ENCODE peak calls at places on chromosomes 12 and 14, in ten cellular contexts. One of them, this sample, is unnamed. For H3K4me1, the result is how much of the 10 kb centered on the place peaks cover.

GRCh38 chr12:5648692-5649338 is 216.9 kb downstream of the NTF3 start:
- DNase-seq in GM23338: peak
- DNase-seq in osteoblast: no peak
- DNase-seq in SK-N-SH: no peak
- DNase-seq in HepG2: peak
- DNase-seq in astrocyte: no peak
- DNase-seq in endothelial cell of umbilical vein: no peak
- DNase-seq in neuronal stem cell: peak
- DNase-seq in OCI-LY7: peak
- DNase-seq in mammary epithelial cell: no peak
- DNase-seq in this sample: peak

GRCh38 chr12:89439946-89440345 is 84.7 kb downstream of the GALNT4 start:
- DNase-seq in OCI-LY7: no peak
- DNase-seq in astrocyte: peak
- DNase-seq in osteoblast: peak
- DNase-seq in mammary epithelial cell: peak
- DNase-seq in neuronal stem cell: no peak
- DNase-seq in SK-N-SH: no peak
- DNase-seq in GM23338: no peak
- DNase-seq in endothelial cell of umbilical vein: peak
- DNase-seq in HepG2: no peak
- DNase-seq in this sample: no peak

GRCh38 chr14:54086780-54087179 is 130.2 kb upstream of the BMP4 start:
- DNase-seq in neuronal stem cell: no peak
- DNase-seq in OCI-LY7: no peak
- DNase-seq in endothelial cell of umbilical vein: no peak
- DNase-seq in HepG2: no peak
- DNase-seq in GM23338: no peak
- DNase-seq in astrocyte: peak
- DNase-seq in mammary epithelial cell: no peak
- DNase-seq in osteoblast: no peak
- DNase-seq in SK-N-SH: no peak
- DNase-seq in this sample: no peak

GRCh38 chr12:124286414-124286813 is 8.5 kb upstream of the RFLNA start:
- DNase-seq in endothelial cell of umbilical vein: peak
- DNase-seq in SK-N-SH: peak
- DNase-seq in HepG2: no peak
- DNase-seq in osteoblast: no peak
- DNase-seq in OCI-LY7: no peak
- DNase-seq in mammary epithelial cell: peak
- DNase-seq in neuronal stem cell: no peak
- DNase-seq in GM23338: no peak
- DNase-seq in astrocyte: peak
- DNase-seq in this sample: no peak

GRCh38 chr12:18720690-18721089 is 17.1 kb downstream of the PLCZ1 start:
- DNase-seq in neuronal stem cell: no peak
- DNase-seq in SK-N-SH: no peak
- DNase-seq in endothelial cell of umbilical vein: no peak
- DNase-seq in HepG2: no peak
- DNase-seq in osteoblast: no peak
- DNase-seq in OCI-LY7: no peak
- DNase-seq in astrocyte: no peak
- DNase-seq in mammary epithelial cell: no peak
- DNase-seq in GM23338: no peak
- DNase-seq in this sample: no peak

GRCh38 chr14:94542111-94542810 is 19.0 kb upstream of the SERPINA4 start:
- DNase-seq in astrocyte: peak
- DNase-seq in mammary epithelial cell: no peak
- DNase-seq in GM23338: no peak
- DNase-seq in OCI-LY7: no peak
- DNase-seq in neuronal stem cell: no peak
- DNase-seq in HepG2: peak
- DNase-seq in SK-N-SH: no peak
- DNase-seq in osteoblast: peak
- DNase-seq in endothelial cell of umbilical vein: peak
- DNase-seq in this sample: no peak

GRCh38 chr12:123250471-123251383 is 17.5 kb downstream of the MTRFR start:
- DNase-seq in endothelial cell of umbilical vein: no peak
- DNase-seq in osteoblast: peak
- DNase-seq in neuronal stem cell: no peak
- DNase-seq in GM23338: peak
- DNase-seq in HepG2: peak
- DNase-seq in astrocyte: peak
- DNase-seq in OCI-LY7: no peak
- DNase-seq in SK-N-SH: no peak
- DNase-seq in mammary epithelial cell: peak
- DNase-seq in this sample: no peak

GRCh38 chr12:65612440-65612839 is 211.8 kb upstream of the HMGA2 start:
- DNase-seq in mammary epithelial cell: no peak
- DNase-seq in SK-N-SH: no peak
- DNase-seq in astrocyte: peak
- DNase-seq in neuronal stem cell: no peak
- DNase-seq in GM23338: no peak
- DNase-seq in OCI-LY7: no peak
- DNase-seq in endothelial cell of umbilical vein: peak
- DNase-seq in HepG2: no peak
- DNase-seq in osteoblast: no peak
- DNase-seq in this sample: no peak

GRCh38 chr12:81079280-81080076 is 1.6 kb downstream of the ACSS3 start:
- DNase-seq in SK-N-SH: no peak
- DNase-seq in mammary epithelial cell: no peak
- DNase-seq in GM23338: no peak
- DNase-seq in OCI-LY7: no peak
- DNase-seq in HepG2: peak
- DNase-seq in neuronal stem cell: no peak
- DNase-seq in astrocyte: no peak
- DNase-seq in osteoblast: no peak
- DNase-seq in endothelial cell of umbilical vein: no peak
- DNase-seq in this sample: no peak

GRCh38 chr14:35534884-35535793 is 1.2 kb downstream of the INSM2 start:
- DNase-seq in endothelial cell of umbilical vein: peak
- DNase-seq in osteoblast: peak
- DNase-seq in neuronal stem cell: peak
- DNase-seq in GM23338: peak
- DNase-seq in astrocyte: peak
- DNase-seq in SK-N-SH: peak
- DNase-seq in OCI-LY7: peak
- DNase-seq in mammary epithelial cell: peak
- DNase-seq in HepG2: peak
- DNase-seq in this sample: peak

GRCh38 chr12:83224012-83224411 is 537.3 kb downstream of the TMTC2 start:
- DNase-seq in neuronal stem cell: no peak
- DNase-seq in osteoblast: no peak
- DNase-seq in endothelial cell of umbilical vein: no peak
- DNase-seq in GM23338: peak
- DNase-seq in SK-N-SH: no peak
- DNase-seq in astrocyte: no peak
- DNase-seq in OCI-LY7: no peak
- DNase-seq in mammary epithelial cell: no peak
- DNase-seq in HepG2: no peak
- DNase-seq in this sample: no peak

GRCh38 chr12:115023898-115024297 is 339.9 kb upstream of the TBX3 start:
- DNase-seq in osteoblast: no peak
- DNase-seq in mammary epithelial cell: no peak
- DNase-seq in HepG2: no peak
- DNase-seq in GM23338: no peak
- DNase-seq in OCI-LY7: no peak
- DNase-seq in astrocyte: no peak
- DNase-seq in SK-N-SH: no peak
- DNase-seq in neuronal stem cell: no peak
- DNase-seq in endothelial cell of umbilical vein: no peak
- DNase-seq in this sample: no peak

GRCh38 chr12:39805651-39806050 is 186.0 kb upstream of the ABCD2 start:
- DNase-seq in endothelial cell of umbilical vein: no peak
- DNase-seq in mammary epithelial cell: no peak
- DNase-seq in SK-N-SH: no peak
- DNase-seq in osteoblast: no peak
- DNase-seq in GM23338: peak
- DNase-seq in astrocyte: no peak
- DNase-seq in neuronal stem cell: no peak
- DNase-seq in OCI-LY7: no peak
- DNase-seq in HepG2: no peak
- DNase-seq in this sample: no peak

GRCh38 chr14:75370416-75371205 is 57.2 kb upstream of the JDP2 start:
- DNase-seq in astrocyte: no peak
- DNase-seq in mammary epithelial cell: no peak
- DNase-seq in osteoblast: no peak
- DNase-seq in SK-N-SH: no peak
- DNase-seq in endothelial cell of umbilical vein: no peak
- DNase-seq in OCI-LY7: no peak
- DNase-seq in neuronal stem cell: no peak
- DNase-seq in GM23338: no peak
- DNase-seq in HepG2: no peak
- DNase-seq in this sample: no peak

GRCh38 chr14:70073924-70074566 is 114.7 kb downstream of the SLC8A3 start:
- DNase-seq in astrocyte: no peak
- DNase-seq in endothelial cell of umbilical vein: peak
- DNase-seq in mammary epithelial cell: peak
- DNase-seq in SK-N-SH: peak
- DNase-seq in osteoblast: no peak
- DNase-seq in OCI-LY7: peak
- DNase-seq in GM23338: peak
- DNase-seq in HepG2: peak
- DNase-seq in neuronal stem cell: peak
- DNase-seq in this sample: peak

GRCh38 chr12:104213952-104214351 is 1.6 kb upstream of the TXNRD1 start:
- DNase-seq in SK-N-SH: peak
- DNase-seq in OCI-LY7: no peak
- DNase-seq in endothelial cell of umbilical vein: peak
- DNase-seq in astrocyte: peak
- DNase-seq in HepG2: no peak
- DNase-seq in GM23338: no peak
- DNase-seq in neuronal stem cell: no peak
- DNase-seq in osteoblast: peak
- DNase-seq in mammary epithelial cell: no peak
- DNase-seq in this sample: no peak

DNA sequence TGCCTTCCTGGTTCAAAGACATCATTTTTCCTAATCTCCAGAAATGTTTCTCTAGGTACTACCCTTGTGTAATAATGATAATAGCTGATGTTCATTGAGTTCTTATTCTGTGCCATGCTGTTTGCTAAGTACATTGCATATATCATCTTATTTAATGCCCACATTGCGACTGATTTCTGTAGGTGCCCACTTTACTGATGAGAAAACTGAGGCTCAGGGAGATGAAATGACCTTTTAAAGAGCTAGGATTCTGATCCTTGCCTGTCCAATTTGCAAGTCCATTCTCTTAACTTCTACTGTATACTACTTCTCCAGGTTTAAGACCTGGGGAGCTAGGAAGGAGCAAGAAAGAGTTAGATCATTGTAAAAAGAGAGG is 2.8 kb downstream of the DGKA start:
- DNase-seq in astrocyte: no peak
- DNase-seq in GM23338: no peak
- DNase-seq in SK-N-SH: no peak
- DNase-seq in HepG2: no peak
- DNase-seq in mammary epithelial cell: no peak
- DNase-seq in osteoblast: no peak
- DNase-seq in endothelial cell of umbilical vein: no peak
- DNase-seq in OCI-LY7: no peak
- DNase-seq in neuronal stem cell: no peak
- DNase-seq in this sample: no peak
- H2AFZ ChIP-seq in astrocyte: no peak
- H2AFZ ChIP-seq in GM23338: no peak
- H2AFZ ChIP-seq in SK-N-SH: no peak
- H2AFZ ChIP-seq in HepG2: no peak
- H2AFZ ChIP-seq in mammary epithelial cell: no peak
- H2AFZ ChIP-seq in osteoblast: no peak
- H2AFZ ChIP-seq in endothelial cell of umbilical vein: no peak
- H2AFZ ChIP-seq in OCI-LY7: no peak
- H2AFZ ChIP-seq in neuronal stem cell: no peak
- H2AFZ ChIP-seq in this sample: no peak

DNA sequence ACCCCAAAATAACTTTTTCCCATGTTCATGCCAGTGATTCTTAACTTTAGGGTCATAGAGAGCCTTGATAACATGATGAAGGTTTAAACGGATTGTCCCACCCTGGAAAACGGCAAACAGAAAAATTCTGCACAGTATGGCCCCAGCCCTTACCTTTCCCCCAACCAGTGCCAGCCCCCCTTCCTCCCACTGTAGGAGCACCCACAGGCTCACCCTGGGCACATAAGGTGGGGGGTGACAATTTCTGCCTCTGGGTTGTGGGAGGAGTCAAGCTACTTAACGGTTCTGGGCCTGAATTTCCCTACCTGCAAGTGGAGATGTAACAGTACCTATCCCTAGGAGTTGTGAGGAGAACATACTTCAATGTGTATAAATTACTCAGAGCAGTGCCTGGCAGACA is 18.1 kb downstream of the XRCC3 start:
- DNase-seq in osteoblast: peak
- DNase-seq in astrocyte: no peak
- DNase-seq in OCI-LY7: no peak
- DNase-seq in HepG2: no peak
- DNase-seq in neuronal stem cell: no peak
- DNase-seq in SK-N-SH: no peak
- DNase-seq in endothelial cell of umbilical vein: no peak
- DNase-seq in GM23338: no peak
- DNase-seq in mammary epithelial cell: no peak
- DNase-seq in this sample: peak
- H3K4me1 ChIP-seq in osteoblast: under half
- H3K4me1 ChIP-seq in astrocyte: under half
- H3K4me1 ChIP-seq in OCI-LY7: half or more
- H3K4me1 ChIP-seq in HepG2: under half
- H3K4me1 ChIP-seq in neuronal stem cell: under half
- H3K4me1 ChIP-seq in SK-N-SH: under half
- H3K4me1 ChIP-seq in endothelial cell of umbilical vein: under half
- H3K4me1 ChIP-seq in GM23338: under half
- H3K4me1 ChIP-seq in mammary epithelial cell: under half
- H3K4me1 ChIP-seq in this sample: half or more

GRCh38 chr14:64580451-64580850 is 30.7 kb downstream of the PPP1R36 start:
- DNase-seq in endothelial cell of umbilical vein: peak
- DNase-seq in astrocyte: peak
- DNase-seq in SK-N-SH: no peak
- DNase-seq in mammary epithelial cell: no peak
- DNase-seq in neuronal stem cell: no peak
- DNase-seq in GM23338: no peak
- DNase-seq in HepG2: no peak
- DNase-seq in osteoblast: no peak
- DNase-seq in OCI-LY7: no peak
- DNase-seq in this sample: no peak
- H2AFZ ChIP-seq in endothelial cell of umbilical vein: peak
- H2AFZ ChIP-seq in astrocyte: no peak
- H2AFZ ChIP-seq in SK-N-SH: no peak
- H2AFZ ChIP-seq in mammary epithelial cell: peak
- H2AFZ ChIP-seq in neuronal stem cell: peak
- H2AFZ ChIP-seq in GM23338: peak
- H2AFZ ChIP-seq in HepG2: no peak
- H2AFZ ChIP-seq in osteoblast: no peak
- H2AFZ ChIP-seq in OCI-LY7: no peak
- H2AFZ ChIP-seq in this sample: no peak

GRCh38 chr12:94587266-94588241 is 62.8 kb downstream of the TMCC3 start:
- DNase-seq in mammary epithelial cell: no peak
- DNase-seq in astrocyte: no peak
- DNase-seq in neuronal stem cell: no peak
- DNase-seq in GM23338: no peak
- DNase-seq in endothelial cell of umbilical vein: peak
- DNase-seq in osteoblast: no peak
- DNase-seq in OCI-LY7: no peak
- DNase-seq in SK-N-SH: no peak
- DNase-seq in HepG2: no peak
- DNase-seq in this sample: no peak
- H3K4me1 ChIP-seq in mammary epithelial cell: under half
- H3K4me1 ChIP-seq in astrocyte: under half
- H3K4me1 ChIP-seq in neuronal stem cell: under half
- H3K4me1 ChIP-seq in GM23338: under half
- H3K4me1 ChIP-seq in endothelial cell of umbilical vein: half or more
- H3K4me1 ChIP-seq in osteoblast: under half
- H3K4me1 ChIP-seq in OCI-LY7: under half
- H3K4me1 ChIP-seq in SK-N-SH: under half
- H3K4me1 ChIP-seq in HepG2: under half
- H3K4me1 ChIP-seq in this sample: under half

GRCh38 chr14:20696776-20697175 is 8.2 kb downstream of the ANG start:
- DNase-seq in astrocyte: no peak
- DNase-seq in osteoblast: no peak
- DNase-seq in HepG2: no peak
- DNase-seq in endothelial cell of umbilical vein: no peak
- DNase-seq in GM23338: no peak
- DNase-seq in SK-N-SH: no peak
- DNase-seq in OCI-LY7: no peak
- DNase-seq in mammary epithelial cell: no peak
- DNase-seq in neuronal stem cell: no peak
- DNase-seq in this sample: no peak
- H2AFZ ChIP-seq in astrocyte: no peak
- H2AFZ ChIP-seq in osteoblast: no peak
- H2AFZ ChIP-seq in HepG2: no peak
- H2AFZ ChIP-seq in endothelial cell of umbilical vein: no peak
- H2AFZ ChIP-seq in GM23338: no peak
- H2AFZ ChIP-seq in SK-N-SH: no peak
- H2AFZ ChIP-seq in OCI-LY7: no peak
- H2AFZ ChIP-seq in mammary epithelial cell: no peak
- H2AFZ ChIP-seq in neuronal stem cell: no peak
- H2AFZ ChIP-seq in this sample: no peak

This sample was measured in Karpas-422.